ENCODE peak calls at places on chromosomes 1 and 21, in eight cellular contexts. A is HCT116, J is GM12864, H is GM23338, D is AG04450, I is adipocyte, L is astrocyte of the spinal cord, Y is astrocyte of the cerebellum. M is an unnamed sample.

GRCh38 chr21:14923468-14923867 is 141.3 kb downstream of the NRIP1 start:
- DNase-seq in A (no peak), Y (peak; percentile 59), D (no peak), I (peak; percentile 67), J (no peak), H (no peak), L (peak; percentile 52), M (no peak)

GRCh38 chr1:48687271-48688045 is 89.2 kb downstream of the BEND5 start:
- DNase-seq in L (peak; percentile 61), A (no peak), H (no peak), D (no peak), J (no peak), I (no peak), Y (no peak), M (no peak)

GRCh38 chr21:38747796-38748195 is 57.9 kb upstream of the ETS2 start:
- DNase-seq in Y (no peak), J (no peak), A (no peak), D (no peak), I (no peak), L (no peak), H (no peak), M (no peak)

GRCh38 chr1:29197590-29197924 is 15.9 kb upstream of the SRSF4 start:
- DNase-seq in A (peak; percentile 45), Y (no peak), H (peak; percentile 80), J (no peak), L (peak; percentile 59), I (peak; percentile 46), D (no peak), M (peak; percentile 19)

GRCh38 chr21:44532712-44533111 is 7.3 kb downstream of the KRTAP10-1 start:
- DNase-seq in L (no peak), J (no peak), A (no peak), I (no peak), H (no peak), Y (no peak), D (no peak), M (no peak)

GRCh38 chr1:42748461-42749410 is 8.7 kb upstream of the CLDN19 start:
- DNase-seq in A (no peak), L (no peak), Y (no peak), D (no peak), J (no peak), H (no peak), I (no peak), M (no peak)

GRCh38 chr1:222099746-222100145 is 357.9 kb upstream of the DUSP10 start:
- DNase-seq in I (no peak), Y (no peak), D (no peak), L (no peak), A (no peak), J (no peak), H (no peak), M (no peak)

GRCh38 chr1:27556781-27557595 is 47.0 kb downstream of the AHDC1 start:
- DNase-seq in I (peak; percentile 95), L (peak; percentile 97), D (peak; percentile 80), H (peak; percentile 96), A (peak; percentile 77), Y (peak; percentile 83), J (no peak), M (peak; percentile 93)

GRCh38 chr21:43191521-43191920 is 22.7 kb downstream of the CRYAA start:
- DNase-seq in H (no peak), A (no peak), J (no peak), I (no peak), L (no peak), Y (no peak), D (no peak), M (no peak)

GRCh38 chr1:3222042-3222692 is 153.2 kb downstream of the PRDM16 start:
- DNase-seq in H (no peak), D (no peak), I (no peak), Y (no peak), J (no peak), L (no peak), A (no peak), M (no peak)

GRCh38 chr1:97726386-97726785 is 194.4 kb downstream of the DPYD start:
- DNase-seq in J (no peak), L (no peak), H (no peak), I (no peak), D (no peak), Y (no peak), A (no peak), M (no peak)

GRCh38 chr1:97727029-97727428 is 193.8 kb downstream of the DPYD start:
- DNase-seq in J (no peak), L (no peak), I (no peak), H (no peak), D (no peak), A (no peak), Y (no peak), M (no peak)

DNA sequence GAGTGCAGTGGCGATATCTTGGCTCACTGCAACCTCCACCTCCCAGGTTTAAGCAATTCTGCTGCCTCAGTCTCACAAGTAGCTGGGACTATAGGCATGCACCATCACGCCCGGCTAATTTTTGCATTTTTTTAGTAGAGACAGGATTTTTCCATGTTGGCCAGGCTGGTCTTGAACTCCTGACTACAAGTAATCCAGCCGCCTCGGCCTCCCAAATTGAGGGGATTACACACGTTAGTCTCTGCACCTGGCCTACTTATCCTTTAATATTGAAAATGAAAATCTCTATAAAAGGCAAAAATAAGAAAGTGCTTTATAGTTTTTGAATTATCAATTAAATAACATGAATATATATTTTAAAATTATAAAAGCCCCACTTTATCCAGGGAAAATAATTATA is 190.6 kb downstream of the DPYD start:
- DNase-seq in D (no peak), J (no peak), H (no peak), I (no peak), A (no peak), L (no peak), Y (no peak), M (no peak)
- H3K4me3 ChIP-seq in D (no peak overlapping the region), J (no peak overlapping the region), H (no peak overlapping the region), I (no peak overlapping the region), A (no peak overlapping the region), L (no peak overlapping the region), Y (no peak overlapping the region), M (no peak overlapping the region)

GRCh38 chr21:26572026-26572425 is 1.1 kb downstream of the CYYR1 start:
- DNase-seq in I (peak; percentile 2), J (no peak), A (no peak), D (no peak), H (no peak), L (no peak), Y (no peak), M (peak; percentile 26)
- H3K4me3 ChIP-seq in I (no peak overlapping the region), J (no peak overlapping the region), A (no peak overlapping the region), D (no peak overlapping the region), H (peak overlapping the region; percentile 88), L (peak overlapping the region; percentile 57), Y (peak overlapping the region; percentile 58), M (peak overlapping the region; percentile 48)

GRCh38 chr1:156152628-156153027 is 757 bp upstream of the SEMA4A start:
- DNase-seq in D (no peak), A (no peak), L (no peak), H (no peak), Y (no peak), J (no peak), I (no peak), M (no peak)

GRCh38 chr1:156155760-156156495 is 2.5 kb downstream of the SEMA4A start:
- DNase-seq in H (no peak), L (no peak), I (no peak), Y (no peak), D (no peak), A (no peak), J (no peak), M (no peak)

GRCh38 chr1:156153362-156153761 is at the start of gene SEMA4A:
- DNase-seq in A (no peak), H (peak; percentile 35), J (no peak), D (no peak), Y (no peak), I (no peak), L (no peak), M (no peak)

GRCh38 chr1:156151093-156151688 is 2.2 kb upstream of the SEMA4A start:
- DNase-seq in J (no peak), I (peak; percentile 58), H (no peak), Y (no peak), A (no peak), D (no peak), L (no peak), M (no peak)

DNA sequence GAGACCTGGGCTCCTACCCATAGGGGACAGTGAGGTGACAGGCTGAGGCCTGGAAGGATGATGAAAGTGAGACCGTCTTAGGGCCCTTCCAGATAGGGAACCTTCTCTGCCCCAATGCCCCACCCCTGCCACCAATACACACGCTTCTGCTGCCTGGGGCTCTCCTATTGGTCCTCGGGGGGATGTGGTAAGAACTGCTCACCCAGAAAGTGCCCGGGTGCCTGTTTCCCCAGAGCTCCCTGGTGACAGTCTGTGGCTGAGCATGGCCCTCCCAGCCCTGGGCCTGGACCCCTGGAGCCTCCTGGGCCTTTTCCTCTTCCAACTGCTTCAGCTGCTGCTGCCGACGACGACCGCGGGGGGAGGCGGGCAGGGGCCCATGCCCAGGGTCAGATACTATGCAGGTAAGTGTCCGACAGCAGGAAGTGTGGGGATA is 948 bp downstream of the SEMA4A start:
- DNase-seq in D (no peak), I (no peak), J (peak; percentile 86), H (no peak), Y (no peak), L (no peak), A (no peak), M (no peak)
- H3K4me3 ChIP-seq in D (no peak overlapping the region), I (no peak overlapping the region), J (peak overlapping the region; percentile 71), H (no peak overlapping the region), Y (no peak overlapping the region), L (no peak overlapping the region), A (no peak overlapping the region), M (no peak overlapping the region)

DNA sequence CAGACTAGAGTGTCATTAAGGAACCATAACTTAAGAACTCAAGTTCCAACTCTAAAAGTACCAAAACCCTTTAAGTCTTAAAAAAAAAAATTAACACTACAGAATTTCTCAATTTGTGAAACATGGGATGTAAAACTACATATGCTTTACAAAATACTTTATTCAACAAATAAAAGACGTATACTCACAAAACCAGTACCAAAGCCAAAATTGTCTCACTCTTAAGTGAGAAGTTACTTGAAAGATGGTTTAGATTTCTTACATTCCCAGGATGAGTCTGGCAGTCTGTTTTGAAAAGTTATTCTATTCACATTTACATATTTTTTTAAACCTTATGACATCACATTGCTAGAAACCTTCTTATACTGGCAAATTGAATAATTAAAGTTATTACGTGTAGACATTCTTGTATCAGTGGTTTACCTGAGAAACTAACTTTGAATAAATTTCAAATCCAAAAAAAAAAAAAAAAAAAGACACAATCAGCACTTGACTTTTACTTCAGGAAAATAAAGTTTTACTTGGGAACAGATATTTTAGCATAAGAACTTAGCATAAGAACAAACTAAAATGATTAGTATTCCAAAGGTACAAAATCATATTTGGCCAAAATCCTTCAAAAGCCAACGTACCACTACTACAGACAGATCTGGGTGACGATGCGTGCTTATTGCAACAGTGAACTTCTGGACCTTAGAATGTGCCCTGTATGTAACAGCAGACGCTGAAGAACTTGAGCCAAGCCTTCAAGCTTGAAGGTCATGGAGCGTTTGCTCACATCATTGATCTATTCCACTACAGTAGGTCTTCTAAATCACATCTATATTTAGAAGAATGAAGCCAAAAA is 2.6 kb downstream of the CDC42BPA start:
- DNase-seq in D (no peak), H (peak; percentile 29), I (peak; percentile 92), L (peak; percentile 60), A (no peak), J (no peak), Y (no peak), M (peak; percentile 46)
- H3K4me3 ChIP-seq in D (peak overlapping the region; percentile 76), H (peak overlapping the region; percentile 70), I (peak overlapping the region; percentile 97), L (peak overlapping the region; percentile 68), A (peak overlapping the region; percentile 75), J (no peak overlapping the region), Y (peak overlapping the region; percentile 80), M (peak overlapping the region; percentile 67)